ENCODE peak calls at places on chromosomes 5 and 9, in six cellular contexts. X is lower leg skin, K is A549, M is heart left ventricle, P is breast epithelium, I is adrenal gland. R is an unnamed sample.

GRCh38 chr5:160514866-160515265 is 93.2 kb downstream of the PTTG1 start:
- DNase-seq in I (no peak), X (no peak), P (no peak), K (no peak), M (no peak), R (no peak)

GRCh38 chr5:161547573-161548471 is 1.3 kb upstream of the GABRB2 start:
- DNase-seq in I (peak; percentile 24), P (no peak), K (peak; percentile 1), M (peak; percentile 21), X (peak; percentile 81), R (no peak)

GRCh38 chr5:120419110-120419509 is 45.0 kb upstream of the PRR16 start:
- DNase-seq in I (no peak), X (no peak), K (no peak), M (no peak), P (no peak), R (no peak)

GRCh38 chr5:65127181-65127901 is 354.4 kb downstream of the ADAMTS6 start:
- DNase-seq in P (no peak), X (no peak), I (no peak), M (no peak), K (no peak), R (no peak)

GRCh38 chr5:44875661-44876250 is 67.0 kb downstream of the MRPS30 start:
- DNase-seq in X (no peak), P (no peak), M (no peak), K (peak; percentile 78), I (no peak), R (no peak)

GRCh38 chr5:60633336-60633735 is 66.6 kb downstream of the DEPDC1B start:
- DNase-seq in K (no peak), P (no peak), I (no peak), M (no peak), X (no peak), R (no peak)

GRCh38 chr9:113446323-113446740 is 17.2 kb upstream of the RGS3 start:
- DNase-seq in K (peak; percentile 52), X (no peak), I (no peak), P (no peak), M (no peak), R (peak; percentile 71)

GRCh38 chr5:148397968-148398595 is 14.3 kb downstream of the FBXO38 start:
- DNase-seq in M (no peak), I (no peak), P (no peak), K (no peak), X (no peak), R (no peak)

GRCh38 chr5:37248387-37248969 is 698 bp downstream of the CPLANE1 start:
- DNase-seq in I (no peak), X (no peak), K (peak; percentile 44), M (no peak), P (no peak), R (peak; percentile 7)

GRCh38 chr9:123375725-123376132 is 19.7 kb downstream of the CRB2 start:
- DNase-seq in X (no peak), M (no peak), P (no peak), K (no peak), I (no peak), R (peak; percentile 54)

GRCh38 chr9:16715404-16715803 is 155.1 kb downstream of the BNC2 start:
- DNase-seq in I (no peak), X (no peak), P (no peak), M (no peak), K (no peak), R (no peak)

GRCh38 chr5:170353946-170354345 is 35.2 kb downstream of the KCNMB1 start:
- DNase-seq in I (no peak), K (no peak), X (peak; percentile 89), P (no peak), M (peak; percentile 43), R (no peak)

GRCh38 chr9:129609486-129610192 is 11.3 kb downstream of the C9orf50 start:
- DNase-seq in K (peak; percentile 85), I (no peak), X (no peak), M (peak; percentile 64), P (no peak), R (no peak)

GRCh38 chr5:1799602-1800469 is at the start of gene MRPL36:
- DNase-seq in K (peak; percentile 94), P (peak; percentile 90), X (peak; percentile 98), I (peak; percentile 96), M (peak; percentile 97), R (peak; percentile 96)
- TF ChIP-seq POLR2A in K (peak; percentile 85), P (peak; percentile 44), X (no peak), I (peak; percentile 80), M (peak; percentile 14), R (peak; percentile 88)

GRCh38 chr5:136081192-136081591 is 51.5 kb upstream of the SMAD5 start:
- DNase-seq in P (no peak), K (no peak), I (no peak), X (no peak), M (no peak), R (peak; percentile 22)

GRCh38 chr5:136082390-136083193 is 50.1 kb upstream of the SMAD5 start:
- DNase-seq in I (peak; percentile 86), K (peak; percentile 70), M (peak; percentile 91), P (peak; percentile 49), X (no peak), R (peak; percentile 62)

GRCh38 chr5:136080113-136080482 is 51.3 kb downstream of the TGFBI start:
- DNase-seq in I (no peak), P (no peak), K (no peak), X (no peak), M (no peak), R (no peak)

GRCh38 chr5:136079195-136079985 is 50.6 kb downstream of the TGFBI start:
- DNase-seq in P (no peak), I (no peak), M (no peak), X (no peak), K (no peak), R (peak; percentile 20)

DNA sequence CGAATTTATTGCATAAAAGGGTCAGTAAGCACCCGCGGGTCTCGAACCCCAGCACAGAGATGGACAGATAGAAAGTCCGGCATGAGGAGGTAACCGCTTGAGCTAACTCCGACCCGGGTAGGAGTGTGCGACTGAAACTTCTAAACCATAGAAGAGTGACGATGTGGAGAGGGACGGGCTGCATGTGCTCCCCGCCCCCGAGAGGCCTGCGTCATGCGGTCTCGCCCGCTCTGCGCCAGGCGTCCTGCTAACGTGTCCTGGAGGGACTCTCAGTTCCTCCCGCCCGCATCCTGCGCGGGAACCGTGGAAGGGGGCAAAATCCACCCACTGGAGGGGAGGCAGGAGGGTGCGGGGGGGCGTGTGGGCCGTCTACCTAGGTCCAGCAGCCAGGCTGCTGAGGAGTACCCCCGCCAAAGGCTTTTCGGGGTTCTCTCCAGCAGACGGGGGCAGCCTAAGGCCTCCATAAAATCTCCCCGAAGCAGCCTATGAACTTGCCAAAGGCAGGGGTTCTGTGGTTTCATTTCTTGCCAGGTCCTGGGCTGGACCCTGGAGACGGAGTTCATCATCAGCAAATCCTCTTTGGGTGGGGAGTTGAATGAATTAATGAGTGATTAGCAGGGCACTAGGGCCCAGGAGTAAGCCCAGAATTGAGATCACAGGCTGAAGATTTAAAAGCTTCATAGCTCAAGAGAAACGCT is 51.8 kb downstream of the TGFBI start:
- DNase-seq in K (peak; percentile 85), I (peak; percentile 87), P (peak; percentile 66), M (peak; percentile 92), X (peak; percentile 96), R (peak; percentile 91)
- TF ChIP-seq POLR2A in K (peak; percentile 45), I (peak; percentile 17), P (peak; percentile 24), M (no peak), X (no peak), R (no peak)

DNA sequence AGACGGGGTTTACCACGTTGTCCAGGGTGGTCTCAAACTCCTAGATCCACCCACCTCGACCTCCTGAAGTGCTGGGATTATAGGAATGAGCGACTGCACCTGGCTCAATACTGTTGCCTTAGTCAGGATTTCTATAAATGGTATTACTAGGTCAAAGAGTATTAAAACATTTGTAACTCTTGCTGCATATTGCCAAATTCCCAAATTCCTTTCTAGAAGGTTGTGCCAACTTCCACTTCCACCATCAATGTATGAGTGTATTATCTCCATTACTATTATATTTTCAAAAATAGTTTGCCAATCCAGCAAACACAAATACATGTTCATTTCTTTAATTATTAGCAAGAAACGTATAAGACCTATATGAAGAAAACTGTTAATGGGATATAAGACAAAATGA is 10.6 kb downstream of the PTGR1 start:
- DNase-seq in K (no peak), I (no peak), X (no peak), P (no peak), M (no peak), R (no peak)
- TF ChIP-seq POLR2A in K (no peak), I (no peak), X (no peak), P (no peak), M (no peak), R (no peak)

GRCh38 chr5:159208508-159209437 is 580 bp downstream of the RNF145 start:
- DNase-seq in X (peak; percentile 91), I (peak; percentile 37), P (no peak), K (peak; percentile 46), M (peak; percentile 62), R (peak; percentile 69)

GRCh38 chr5:159206368-159206767 is 3.0 kb downstream of the RNF145 start:
- DNase-seq in I (no peak), P (no peak), M (no peak), X (no peak), K (no peak), R (peak; percentile 49)

GRCh38 chr5:159207222-159207615 is 2.1 kb downstream of the RNF145 start:
- DNase-seq in K (no peak), M (no peak), P (no peak), I (no peak), X (no peak), R (no peak)

GRCh38 chr5:159206818-159207217 is 2.5 kb downstream of the RNF145 start:
- DNase-seq in P (no peak), X (no peak), M (no peak), K (no peak), I (no peak), R (no peak)

GRCh38 chr5:159207616-159208507 is 1.5 kb downstream of the RNF145 start:
- DNase-seq in M (peak; percentile 92), I (peak; percentile 91), K (peak; percentile 85), X (peak; percentile 95), P (peak; percentile 70), R (peak; percentile 96)
- TF ChIP-seq POLR2A in M (no peak), I (peak; percentile 68), K (peak; percentile 39), X (no peak), P (no peak), R (peak; percentile 82)

DNA sequence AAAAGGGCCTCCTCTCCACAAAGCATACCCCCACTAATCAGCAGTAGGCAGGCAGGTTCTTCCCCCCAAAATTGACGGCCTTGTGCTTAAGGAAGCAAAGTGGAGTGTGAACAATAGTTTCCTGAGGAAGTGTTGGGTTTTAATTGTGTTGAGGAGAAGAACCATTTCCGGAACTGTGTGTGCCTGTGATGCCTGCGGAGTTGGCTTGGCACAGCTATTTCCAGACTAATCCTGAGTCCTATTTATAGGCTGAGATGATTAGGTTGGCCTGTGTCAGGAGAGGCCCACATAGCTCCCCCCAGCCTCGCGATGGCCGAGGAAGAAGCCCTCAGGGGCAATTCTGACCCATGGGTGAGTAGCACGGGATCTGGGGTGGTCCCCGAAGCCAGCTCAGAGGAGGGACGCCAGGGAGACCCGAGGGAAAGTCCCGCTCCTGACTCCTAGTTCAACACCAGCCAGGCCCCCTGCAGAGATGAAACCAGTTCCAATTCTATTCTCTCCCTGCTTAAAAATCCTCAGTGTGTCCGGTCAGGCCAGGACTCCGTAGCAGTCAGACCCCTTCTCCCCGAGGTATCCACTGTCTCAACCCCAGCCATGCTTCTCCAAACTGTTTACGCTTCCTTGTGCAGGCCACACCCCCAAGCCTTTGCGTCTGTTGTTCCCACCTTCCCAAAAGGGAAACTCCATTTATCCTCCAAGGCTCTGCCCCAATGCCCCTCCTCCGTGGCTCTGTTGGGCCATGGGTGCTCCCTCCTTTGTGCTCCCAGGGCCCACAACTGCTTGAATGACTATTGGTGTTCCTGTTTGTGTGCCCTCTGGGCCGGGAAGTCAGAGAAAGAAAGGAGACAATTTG is 18.1 kb downstream of the GSN start:
- DNase-seq in M (peak; percentile 85), P (peak; percentile 74), X (peak; percentile 94), I (peak; percentile 76), K (peak; percentile 83), R (no peak)
- TF ChIP-seq POLR2A in M (no peak), P (no peak), X (no peak), I (no peak), K (no peak), R (no peak)

GRCh38 chr5:118987988-118988945 is at the start of gene DTWD2:
- DNase-seq in X (peak; percentile 97), I (peak; percentile 91), P (peak; percentile 85), K (peak; percentile 94), M (peak; percentile 96), R (peak; percentile 94)
- TF ChIP-seq POLR2A in X (no peak), I (peak; percentile 67), P (no peak), K (peak; percentile 84), M (no peak), R (peak; percentile 46)

R was measured in erythroblast.